ENCODE peak calls at places on chromosomes 7 and 10, in four cellular contexts. E is neuronal stem cell, K is GM19239, T is activated T-cell treated with anti-CD3 and anti-CD28 coated beads for 24 hours. F is an unnamed sample.

GRCh38 chr10:70518695-70519094 is 40.1 kb downstream of the PALD1 start:
- DNase-seq in K (no peak), E (no peak), T (no peak), F (no peak)

GRCh38 chr10:33883881-33884280 is 549.4 kb upstream of the NRP1 start:
- DNase-seq in K (no peak), E (no peak), T (no peak), F (no peak)

GRCh38 chr10:119652361-119652760 is 1.2 kb downstream of the BAG3 start:
- DNase-seq in E (no peak), K (no peak), T (no peak), F (no peak)

GRCh38 chr7:75575488-75576112 is 83.5 kb downstream of the SPDYE5 start:
- DNase-seq in K (no peak), E (no peak), T (no peak), F (no peak)

GRCh38 chr10:132709471-132709951 is 76.4 kb downstream of the NKX6-2 start:
- DNase-seq in K (no peak), E (no peak), T (no peak), F (peak; percentile 21)

GRCh38 chr7:137129025-137129424 is 214.5 kb downstream of the PTN start:
- DNase-seq in T (no peak), E (no peak), K (no peak), F (no peak)

GRCh38 chr10:115980470-115980869 is 292.5 kb downstream of the GFRA1 start:
- DNase-seq in E (no peak), T (no peak), K (no peak), F (no peak)

GRCh38 chr10:82668266-82668665 is 793.3 kb downstream of the NRG3 start:
- DNase-seq in T (no peak), K (no peak), E (no peak), F (no peak)

GRCh38 chr10:73554729-73555128 is 36.4 kb downstream of the USP54 start:
- DNase-seq in E (no peak), T (no peak), K (no peak), F (no peak)

GRCh38 chr7:81209059-81209458 is 290.2 kb upstream of the SEMA3C start:
- DNase-seq in E (no peak), K (no peak), T (no peak), F (no peak)

GRCh38 chr7:74343281-74344127 is 54.3 kb downstream of the CLIP2 start:
- DNase-seq in K (no peak), T (no peak), E (no peak), F (no peak)

GRCh38 chr10:119378737-119379067 is 163.8 kb downstream of the RGS10 start:
- DNase-seq in K (no peak), E (no peak), T (no peak), F (no peak)

GRCh38 chr10:33129987-33130386 is 172.0 kb upstream of the ITGB1 start:
- DNase-seq in T (no peak), E (no peak), K (no peak), F (no peak)

GRCh38 chr7:108384721-108385483 is 71.3 kb downstream of the NRCAM start:
- DNase-seq in K (no peak), T (no peak), E (no peak), F (no peak)

GRCh38 chr10:104433611-104434010 is 80.0 kb downstream of the CFAP58 start:
- DNase-seq in K (no peak), T (no peak), E (no peak), F (no peak)

GRCh38 chr10:44383749-44384600 is 922 bp downstream of the CXCL12 start:
- DNase-seq in K (no peak), E (no peak), T (no peak), F (peak; percentile 39)

GRCh38 chr10:29811751-29812427 is 177.1 kb upstream of the SVIL start:
- DNase-seq in K (no peak), E (no peak), T (peak; percentile 2), F (no peak)

GRCh38 chr7:34322841-34323240 is 335.2 kb upstream of the NPSR1 start:
- DNase-seq in T (no peak), E (no peak), K (no peak), F (no peak)

GRCh38 chr7:120856621-120857352 is 1.2 kb downstream of the TSPAN12 start:
- DNase-seq in K (peak; percentile 40), E (peak; percentile 75), T (no peak), F (peak; percentile 76)

GRCh38 chr10:128860574-128860973 is 606.5 kb upstream of the MGMT start:
- DNase-seq in E (no peak), K (no peak), T (no peak), F (no peak)

GRCh38 chr10:72322280-72323058 is 32.2 kb downstream of the DNAJB12 start:
- DNase-seq in T (no peak), E (no peak), K (no peak), F (no peak)

GRCh38 chr7:157358041-157358752 is 21.4 kb downstream of the DNAJB6 start:
- DNase-seq in K (no peak), E (no peak), T (no peak), F (no peak)

GRCh38 chr10:20991526-20991925 is 94.4 kb upstream of the NEBL start:
- DNase-seq in E (no peak), K (no peak), T (no peak), F (no peak)

GRCh38 chr10:13449296-13449695 is 79.5 kb downstream of the BEND7 start:
- DNase-seq in K (no peak), E (no peak), T (no peak), F (no peak)

GRCh38 chr7:120825576-120825975 is 32.4 kb downstream of the TSPAN12 start:
- DNase-seq in T (no peak), K (no peak), E (no peak), F (no peak)

GRCh38 chr10:53315709-53316108 is 543.1 kb upstream of the MBL2 start:
- DNase-seq in E (no peak), K (no peak), T (no peak), F (no peak)

GRCh38 chr7:84454174-84454959 is 259.8 kb upstream of the SEMA3A start:
- DNase-seq in E (no peak), K (no peak), T (no peak), F (no peak)